ENCODE peak calls at places on chromosomes 1 and 21, in five cellular contexts. J is heart left ventricle; V is IMR-90; N is naive thymus-derived CD8-positive, alpha-beta T cell; L is activated T-cell treated with anti-CD3 and anti-CD28 coated beads, Interleukin-2, amount 50 U/mL, for 4 hours. U is an unnamed sample.
A peak's percentile ranks its signal among the peaks of the same experiment; 100 is the strongest.

GRCh38 chr1:81420760-81421159 is 380.0 kb upstream of the ADGRL2 start:
- ATAC-seq in J (no peak), V (no peak), N (no peak), L (no peak), U (no peak)

GRCh38 chr1:208243522-208243850 is 698 bp downstream of the PLXNA2 start:
- ATAC-seq in J (no peak), V (peak; percentile 27), N (peak; percentile 37), L (peak; percentile 59), U (no peak)

GRCh38 chr1:10836726-10837125 is 40.3 kb upstream of the CASZ1 start:
- ATAC-seq in J (no peak), V (no peak), N (no peak), L (no peak), U (no peak)

GRCh38 chr21:16838330-16838729 is 674.5 kb upstream of the CXADR start:
- ATAC-seq in J (no peak), V (peak; percentile 41), N (no peak), L (no peak), U (no peak)

GRCh38 chr1:35046730-35047129 is 15.0 kb upstream of the ZMYM6 start:
- ATAC-seq in J (no peak), V (no peak), N (no peak), L (no peak), U (no peak)

GRCh38 chr1:91553196-91553595 is 52.5 kb downstream of the CDC7 start:
- ATAC-seq in J (peak; percentile 43), V (peak; percentile 61), N (no peak), L (no peak), U (no peak)

GRCh38 chr1:80542231-80542630 is 1258.5 kb upstream of the ADGRL2 start:
- ATAC-seq in J (no peak), V (peak; percentile 92), N (no peak), L (no peak), U (no peak)

GRCh38 chr1:16134906-16135305 is 21.0 kb downstream of the EPHA2 start:
- ATAC-seq in J (no peak), V (no peak), N (no peak), L (no peak), U (no peak)

GRCh38 chr1:72557446-72558049 is 275.2 kb upstream of the NEGR1 start:
- ATAC-seq in J (no peak), V (peak; percentile 53), N (no peak), L (no peak), U (no peak)

GRCh38 chr1:110591956-110592355 is 14.2 kb downstream of the KCNA2 start:
- ATAC-seq in J (no peak), V (no peak), N (no peak), L (no peak), U (no peak)

U was measured in activated CD4-positive, CD25-positive, alpha-beta regulatory T cell treated with anti-CD3 and anti-CD28 coated beads, Interleukin-2, amount 50 U/mL, for 24 hours.